ENCODE peak calls at places on chromosomes 4 and X, in six cellular contexts. R, K, B, J, O and X are unnamed samples. For H3K27me3, the result is how much of the 10 kb centered on the place peaks cover.

GRCh38 chr4:57064811-57065711 is 45.1 kb downstream of the IGFBP7 start:
- DNase-seq in B (peak), J (peak), R (peak), K (no peak), O (peak), X (no peak)

GRCh38 chrX:71622347-71623104 is 4.2 kb upstream of the CXCR3 start:
- DNase-seq in K (no peak), J (peak), B (peak), O (peak), R (peak), X (peak)

GRCh38 chr4:105624530-105624929 is 72.1 kb downstream of the ARHGEF38 start:
- DNase-seq in O (peak), J (no peak), K (no peak), R (peak), B (no peak), X (peak)

GRCh38 chr4:117154251-117154650 is 68.9 kb upstream of the TRAM1L1 start:
- DNase-seq in J (no peak), B (no peak), O (no peak), K (no peak), R (no peak), X (no peak)

GRCh38 chrX:19799319-19800182 is 87.8 kb downstream of the SH3KBP1 start:
- DNase-seq in B (no peak), J (no peak), R (peak), O (peak), K (no peak), X (peak)

GRCh38 chrX:96004386-96004785 is 680.3 kb upstream of the DIAPH2 start:
- DNase-seq in O (no peak), B (no peak), R (peak), K (no peak), J (no peak), X (no peak)

GRCh38 chr4:30600246-30600645 is 119.9 kb upstream of the PCDH7 start:
- DNase-seq in K (no peak), J (no peak), B (no peak), R (no peak), O (no peak), X (no peak)

GRCh38 chrX:83845397-83845796 is 15.5 kb upstream of the CYLC1 start:
- DNase-seq in O (no peak), B (no peak), R (peak), J (no peak), K (no peak), X (no peak)

GRCh38 chrX:102712216-102712966 is at the start of gene GPRASP2:
- DNase-seq in K (no peak), J (peak), O (peak), R (no peak), B (peak), X (no peak)

GRCh38 chrX:27815209-27815608 is 7.4 kb downstream of the MAGEB10 start:
- DNase-seq in J (no peak), K (no peak), B (no peak), O (no peak), R (peak), X (no peak)

GRCh38 chrX:136643243-136643642 is 4.7 kb upstream of the CD40LG start:
- DNase-seq in J (no peak), K (no peak), B (no peak), R (no peak), O (no peak), X (no peak)

GRCh38 chr4:57103051-57103450 is 7.1 kb downstream of the IGFBP7 start:
- DNase-seq in J (no peak), O (no peak), K (no peak), B (no peak), R (peak), X (no peak)

GRCh38 chrX:10579018-10579752 is 41.2 kb downstream of the MID1 start:
- DNase-seq in O (no peak), B (no peak), K (no peak), J (no peak), R (peak), X (no peak)

GRCh38 chr4:98399915-98400314 is 138.7 kb downstream of the RAP1GDS1 start:
- DNase-seq in O (no peak), R (no peak), B (no peak), J (no peak), K (no peak), X (no peak)

GRCh38 chr4:123621072-123621705 is 224.6 kb downstream of the SPRY1 start:
- DNase-seq in J (no peak), K (no peak), B (no peak), O (no peak), R (no peak), X (no peak)

GRCh38 chrX:45697591-45697990 is 496.9 kb upstream of the DIPK2B start:
- DNase-seq in K (no peak), B (no peak), O (no peak), R (peak), J (no peak), X (no peak)

GRCh38 chrX:13090261-13091110 is 46.1 kb upstream of the FAM9C start:
- DNase-seq in B (no peak), J (no peak), O (no peak), R (peak), K (no peak), X (no peak)

GRCh38 chr4:54318904-54319303 is 89.8 kb downstream of the PDGFRA start:
- DNase-seq in K (no peak), J (no peak), O (no peak), R (peak), B (no peak), X (no peak)

GRCh38 chr4:122700178-122700725 is 32.3 kb upstream of the BBS12 start:
- DNase-seq in O (peak), B (peak), R (peak), J (peak), K (no peak), X (peak)

GRCh38 chr4:182697094-182697493 is 220.1 kb downstream of the DCTD start:
- DNase-seq in J (no peak), K (no peak), B (no peak), O (no peak), R (no peak), X (no peak)

GRCh38 chr4:152398060-152398459 is 137.8 kb downstream of the FBXW7 start:
- DNase-seq in B (no peak), R (peak), O (no peak), K (no peak), J (no peak), X (no peak)

GRCh38 chrX:123080065-123080464 is 104.0 kb upstream of the GRIA3 start:
- DNase-seq in O (no peak), B (no peak), J (no peak), R (no peak), K (no peak), X (no peak)

GRCh38 chr4:47849466-47849865 is 11.6 kb upstream of the CORIN start:
- DNase-seq in R (peak), B (no peak), O (no peak), J (no peak), K (no peak), X (no peak)

GRCh38 chr4:107444-108429 is 16.6 kb upstream of the ZNF718 start:
- DNase-seq in R (no peak), K (no peak), B (no peak), J (no peak), O (peak), X (no peak)

GRCh38 chr4:173334085-173334890 is at the start of gene HMGB2:
- DNase-seq in J (peak), O (peak), B (peak), K (peak), R (peak), X (peak)
- TF ChIP-seq POLR2A in J (peak), O (peak), B (peak), K (peak), R (peak), X (peak)

GRCh38 chr4:109295081-109295480 is 7.4 kb downstream of the COL25A1 start:
- DNase-seq in B (no peak), K (no peak), J (no peak), O (no peak), R (no peak), X (no peak)

GRCh38 chr4:109294006-109294405 is 8.5 kb downstream of the COL25A1 start:
- DNase-seq in B (no peak), R (no peak), J (no peak), K (no peak), O (no peak), X (no peak)

GRCh38 chr4:109294468-109295020 is 7.9 kb downstream of the COL25A1 start:
- DNase-seq in K (no peak), R (peak), J (no peak), O (no peak), B (no peak), X (no peak)

GRCh38 chr4:109298279-109299010 is 4.0 kb downstream of the COL25A1 start:
- DNase-seq in R (no peak), O (no peak), B (no peak), J (no peak), K (no peak), X (no peak)

DNA sequence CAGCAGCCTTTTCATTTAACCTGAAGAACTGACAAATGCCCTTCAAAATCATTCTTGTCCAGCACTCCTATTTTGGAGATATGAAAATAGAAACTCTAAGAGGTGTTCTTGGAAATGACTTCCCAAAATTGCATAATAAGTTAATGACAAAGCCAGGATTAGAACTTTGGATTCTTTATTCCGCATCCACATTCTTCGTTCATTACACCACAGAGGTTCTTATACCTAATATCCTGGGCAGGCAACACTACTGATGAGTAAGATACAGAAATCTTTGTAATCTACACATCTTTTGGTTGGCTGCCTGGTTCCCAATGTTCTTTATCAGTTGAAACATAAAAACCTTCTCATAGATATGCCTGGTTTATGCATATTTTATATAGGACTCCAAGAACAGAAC is 5.9 kb downstream of the COL25A1 start:
- DNase-seq in J (no peak), B (no peak), O (no peak), R (no peak), K (no peak), X (no peak)
- H3K27me3 ChIP-seq in J (under half), B (under half), O (under half), R (under half), K (under half), X (under half)

GRCh38 chrX:16610121-16610565 is 39.8 kb upstream of the S100G start:
- DNase-seq in K (no peak), O (no peak), R (peak), B (no peak), J (no peak), X (no peak)
- TF ChIP-seq POLR2A in K (no peak), O (no peak), R (no peak), B (no peak), J (no peak), X (no peak)

GRCh38 chr4:4856071-4857000 is 3.1 kb upstream of the MSX1 start:
- DNase-seq in R (no peak), B (no peak), J (no peak), O (no peak), K (no peak), X (no peak)

GRCh38 chr4:4853371-4853823 is 6.1 kb upstream of the MSX1 start:
- DNase-seq in R (no peak), O (no peak), J (no peak), B (no peak), K (no peak), X (peak)

GRCh38 chr4:4855293-4856070 is 4.0 kb upstream of the MSX1 start:
- DNase-seq in R (no peak), O (no peak), B (no peak), K (no peak), J (no peak), X (no peak)

GRCh38 chr4:4853921-4854648 is 5.4 kb upstream of the MSX1 start:
- DNase-seq in B (no peak), J (no peak), O (no peak), R (no peak), K (no peak), X (no peak)

GRCh38 chr4:4854649-4855292 is 4.7 kb upstream of the MSX1 start:
- DNase-seq in B (no peak), K (no peak), J (no peak), R (no peak), O (no peak), X (no peak)
- H3K27me3 ChIP-seq in B (half or more), K (half or more), J (half or more), R (under half), O (under half), X (half or more)